ENCODE peak calls at places on chromosomes 1 and 21, in eight cellular contexts. One of them, this sample, is unnamed.

GRCh38 chr21:41397416-41397815 is 28.6 kb upstream of the MX1 start:
- DNase-seq in GM12865: peak; percentile 16
- DNase-seq in astrocyte of the spinal cord: no peak
- DNase-seq in DMS153: no peak
- DNase-seq in left cardiac atrium: no peak
- DNase-seq in adrenal gland: no peak
- DNase-seq in AG09319: no peak
- DNase-seq in stimulated activated CD4-positive, alpha-beta T cell treated with anti-CD3 and anti-CD28 coated beads, TNF-alpha, amount 100 ng/mL, for 4 hours: no peak
- DNase-seq in this sample: no peak

GRCh38 chr1:52032785-52033131 is 852 bp downstream of the KTI12 start:
- DNase-seq in GM12865: peak; percentile 85
- DNase-seq in astrocyte of the spinal cord: peak; percentile 50
- DNase-seq in DMS153: no peak
- DNase-seq in left cardiac atrium: peak; percentile 49
- DNase-seq in adrenal gland: peak; percentile 56
- DNase-seq in AG09319: no peak
- DNase-seq in stimulated activated CD4-positive, alpha-beta T cell treated with anti-CD3 and anti-CD28 coated beads, TNF-alpha, amount 100 ng/mL, for 4 hours: no peak
- DNase-seq in this sample: peak; percentile 88

GRCh38 chr1:13950637-13951036 is 250.6 kb downstream of the PRDM2 start:
- DNase-seq in GM12865: no peak
- DNase-seq in astrocyte of the spinal cord: no peak
- DNase-seq in DMS153: no peak
- DNase-seq in left cardiac atrium: no peak
- DNase-seq in adrenal gland: no peak
- DNase-seq in AG09319: no peak
- DNase-seq in stimulated activated CD4-positive, alpha-beta T cell treated with anti-CD3 and anti-CD28 coated beads, TNF-alpha, amount 100 ng/mL, for 4 hours: no peak
- DNase-seq in this sample: no peak

GRCh38 chr1:154972517-154973343 is 1.8 kb upstream of the CKS1B start:
- DNase-seq in GM12865: no peak
- DNase-seq in astrocyte of the spinal cord: peak; percentile 97
- DNase-seq in DMS153: peak; percentile 34
- DNase-seq in left cardiac atrium: peak; percentile 85
- DNase-seq in adrenal gland: peak; percentile 93
- DNase-seq in AG09319: peak; percentile 89
- DNase-seq in stimulated activated CD4-positive, alpha-beta T cell treated with anti-CD3 and anti-CD28 coated beads, TNF-alpha, amount 100 ng/mL, for 4 hours: no peak
- DNase-seq in this sample: peak; percentile 91

GRCh38 chr1:55586771-55587170 is 371.6 kb upstream of the USP24 start:
- DNase-seq in GM12865: no peak
- DNase-seq in astrocyte of the spinal cord: no peak
- DNase-seq in DMS153: no peak
- DNase-seq in left cardiac atrium: no peak
- DNase-seq in adrenal gland: no peak
- DNase-seq in AG09319: no peak
- DNase-seq in stimulated activated CD4-positive, alpha-beta T cell treated with anti-CD3 and anti-CD28 coated beads, TNF-alpha, amount 100 ng/mL, for 4 hours: no peak
- DNase-seq in this sample: no peak

GRCh38 chr1:46303872-46304326 is 401 bp downstream of the UQCRH start:
- DNase-seq in GM12865: no peak
- DNase-seq in astrocyte of the spinal cord: no peak
- DNase-seq in DMS153: no peak
- DNase-seq in left cardiac atrium: no peak
- DNase-seq in adrenal gland: no peak
- DNase-seq in AG09319: no peak
- DNase-seq in stimulated activated CD4-positive, alpha-beta T cell treated with anti-CD3 and anti-CD28 coated beads, TNF-alpha, amount 100 ng/mL, for 4 hours: no peak
- DNase-seq in this sample: no peak

GRCh38 chr1:110927484-110928075 is 36.1 kb downstream of the LRIF1 start:
- DNase-seq in GM12865: no peak
- DNase-seq in astrocyte of the spinal cord: no peak
- DNase-seq in DMS153: no peak
- DNase-seq in left cardiac atrium: no peak
- DNase-seq in adrenal gland: no peak
- DNase-seq in AG09319: no peak
- DNase-seq in stimulated activated CD4-positive, alpha-beta T cell treated with anti-CD3 and anti-CD28 coated beads, TNF-alpha, amount 100 ng/mL, for 4 hours: no peak
- DNase-seq in this sample: no peak

GRCh38 chr1:6026095-6026809 is 19.4 kb upstream of the KCNAB2 start:
- DNase-seq in GM12865: peak; percentile 96
- DNase-seq in astrocyte of the spinal cord: no peak
- DNase-seq in DMS153: peak; percentile 93
- DNase-seq in left cardiac atrium: peak; percentile 84
- DNase-seq in adrenal gland: peak; percentile 57
- DNase-seq in AG09319: no peak
- DNase-seq in stimulated activated CD4-positive, alpha-beta T cell treated with anti-CD3 and anti-CD28 coated beads, TNF-alpha, amount 100 ng/mL, for 4 hours: peak; percentile 81
- DNase-seq in this sample: no peak

GRCh38 chr1:68308034-68308433 is 75.7 kb upstream of the WLS start:
- DNase-seq in GM12865: no peak
- DNase-seq in astrocyte of the spinal cord: no peak
- DNase-seq in DMS153: peak; percentile 12
- DNase-seq in left cardiac atrium: no peak
- DNase-seq in adrenal gland: no peak
- DNase-seq in AG09319: no peak
- DNase-seq in stimulated activated CD4-positive, alpha-beta T cell treated with anti-CD3 and anti-CD28 coated beads, TNF-alpha, amount 100 ng/mL, for 4 hours: no peak
- DNase-seq in this sample: no peak

GRCh38 chr1:111204211-111204883 is 3.9 kb upstream of the DENND2D start:
- DNase-seq in GM12865: peak; percentile 96
- DNase-seq in astrocyte of the spinal cord: no peak
- DNase-seq in DMS153: peak; percentile 47
- DNase-seq in left cardiac atrium: peak; percentile 57
- DNase-seq in adrenal gland: peak; percentile 66
- DNase-seq in AG09319: no peak
- DNase-seq in stimulated activated CD4-positive, alpha-beta T cell treated with anti-CD3 and anti-CD28 coated beads, TNF-alpha, amount 100 ng/mL, for 4 hours: no peak
- DNase-seq in this sample: peak; percentile 39

GRCh38 chr1:218488531-218488930 is 143.4 kb downstream of the TGFB2 start:
- DNase-seq in GM12865: no peak
- DNase-seq in astrocyte of the spinal cord: no peak
- DNase-seq in DMS153: no peak
- DNase-seq in left cardiac atrium: no peak
- DNase-seq in adrenal gland: no peak
- DNase-seq in AG09319: no peak
- DNase-seq in stimulated activated CD4-positive, alpha-beta T cell treated with anti-CD3 and anti-CD28 coated beads, TNF-alpha, amount 100 ng/mL, for 4 hours: no peak
- DNase-seq in this sample: no peak

GRCh38 chr1:163472267-163472666 is 150.5 kb downstream of the NUF2 start:
- DNase-seq in GM12865: no peak
- DNase-seq in astrocyte of the spinal cord: peak; percentile 9
- DNase-seq in DMS153: peak; percentile 99
- DNase-seq in left cardiac atrium: no peak
- DNase-seq in adrenal gland: no peak
- DNase-seq in AG09319: no peak
- DNase-seq in stimulated activated CD4-positive, alpha-beta T cell treated with anti-CD3 and anti-CD28 coated beads, TNF-alpha, amount 100 ng/mL, for 4 hours: no peak
- DNase-seq in this sample: no peak

GRCh38 chr1:224733021-224733911 is 117.1 kb downstream of the CNIH3 start:
- DNase-seq in GM12865: peak; percentile 77
- DNase-seq in astrocyte of the spinal cord: no peak
- DNase-seq in DMS153: peak; percentile 94
- DNase-seq in left cardiac atrium: peak; percentile 42
- DNase-seq in adrenal gland: peak; percentile 52
- DNase-seq in AG09319: no peak
- DNase-seq in stimulated activated CD4-positive, alpha-beta T cell treated with anti-CD3 and anti-CD28 coated beads, TNF-alpha, amount 100 ng/mL, for 4 hours: no peak
- DNase-seq in this sample: peak; percentile 77

GRCh38 chr1:39687243-39687642 is 4.0 kb downstream of the HPCAL4 start:
- DNase-seq in GM12865: no peak
- DNase-seq in astrocyte of the spinal cord: no peak
- DNase-seq in DMS153: no peak
- DNase-seq in left cardiac atrium: no peak
- DNase-seq in adrenal gland: no peak
- DNase-seq in AG09319: no peak
- DNase-seq in stimulated activated CD4-positive, alpha-beta T cell treated with anti-CD3 and anti-CD28 coated beads, TNF-alpha, amount 100 ng/mL, for 4 hours: no peak
- DNase-seq in this sample: no peak

GRCh38 chr1:182473553-182473952 is 23.6 kb downstream of the RGSL1 start:
- DNase-seq in GM12865: no peak
- DNase-seq in astrocyte of the spinal cord: no peak
- DNase-seq in DMS153: no peak
- DNase-seq in left cardiac atrium: no peak
- DNase-seq in adrenal gland: no peak
- DNase-seq in AG09319: no peak
- DNase-seq in stimulated activated CD4-positive, alpha-beta T cell treated with anti-CD3 and anti-CD28 coated beads, TNF-alpha, amount 100 ng/mL, for 4 hours: no peak
- DNase-seq in this sample: no peak

GRCh38 chr1:25616932-25617625 is 488 bp downstream of the MAN1C1 start:
- DNase-seq in GM12865: peak; percentile 42
- DNase-seq in astrocyte of the spinal cord: no peak
- DNase-seq in DMS153: no peak
- DNase-seq in left cardiac atrium: peak; percentile 32
- DNase-seq in adrenal gland: no peak
- DNase-seq in AG09319: no peak
- DNase-seq in stimulated activated CD4-positive, alpha-beta T cell treated with anti-CD3 and anti-CD28 coated beads, TNF-alpha, amount 100 ng/mL, for 4 hours: no peak
- DNase-seq in this sample: peak; percentile 29

GRCh38 chr21:34021726-34022125 is 51.7 kb upstream of the MRPS6 start:
- DNase-seq in GM12865: no peak
- DNase-seq in astrocyte of the spinal cord: no peak
- DNase-seq in DMS153: no peak
- DNase-seq in left cardiac atrium: no peak
- DNase-seq in adrenal gland: no peak
- DNase-seq in AG09319: no peak
- DNase-seq in stimulated activated CD4-positive, alpha-beta T cell treated with anti-CD3 and anti-CD28 coated beads, TNF-alpha, amount 100 ng/mL, for 4 hours: no peak
- DNase-seq in this sample: no peak

GRCh38 chr21:43913928-43914327 is 48.9 kb downstream of the AGPAT3 start:
- DNase-seq in GM12865: no peak
- DNase-seq in astrocyte of the spinal cord: peak; percentile 86
- DNase-seq in DMS153: no peak
- DNase-seq in left cardiac atrium: no peak
- DNase-seq in adrenal gland: peak; percentile 77
- DNase-seq in AG09319: no peak
- DNase-seq in stimulated activated CD4-positive, alpha-beta T cell treated with anti-CD3 and anti-CD28 coated beads, TNF-alpha, amount 100 ng/mL, for 4 hours: no peak
- DNase-seq in this sample: no peak

GRCh38 chr1:115215110-115215509 is 122.9 kb downstream of the NGF start:
- DNase-seq in GM12865: no peak
- DNase-seq in astrocyte of the spinal cord: no peak
- DNase-seq in DMS153: no peak
- DNase-seq in left cardiac atrium: no peak
- DNase-seq in adrenal gland: no peak
- DNase-seq in AG09319: no peak
- DNase-seq in stimulated activated CD4-positive, alpha-beta T cell treated with anti-CD3 and anti-CD28 coated beads, TNF-alpha, amount 100 ng/mL, for 4 hours: no peak
- DNase-seq in this sample: no peak

GRCh38 chr1:39969531-39970270 is 14.8 kb downstream of the MFSD2A start:
- DNase-seq in GM12865: no peak
- DNase-seq in astrocyte of the spinal cord: no peak
- DNase-seq in DMS153: no peak
- DNase-seq in left cardiac atrium: no peak
- DNase-seq in adrenal gland: no peak
- DNase-seq in AG09319: no peak
- DNase-seq in stimulated activated CD4-positive, alpha-beta T cell treated with anti-CD3 and anti-CD28 coated beads, TNF-alpha, amount 100 ng/mL, for 4 hours: no peak
- DNase-seq in this sample: no peak

GRCh38 chr1:207289756-207290155 is 31.7 kb upstream of the CD55 start:
- DNase-seq in GM12865: no peak
- DNase-seq in astrocyte of the spinal cord: no peak
- DNase-seq in DMS153: no peak
- DNase-seq in left cardiac atrium: no peak
- DNase-seq in adrenal gland: no peak
- DNase-seq in AG09319: no peak
- DNase-seq in stimulated activated CD4-positive, alpha-beta T cell treated with anti-CD3 and anti-CD28 coated beads, TNF-alpha, amount 100 ng/mL, for 4 hours: no peak
- DNase-seq in this sample: no peak

GRCh38 chr1:7456683-7457082 is 314.4 kb upstream of the VAMP3 start:
- DNase-seq in GM12865: no peak
- DNase-seq in astrocyte of the spinal cord: no peak
- DNase-seq in DMS153: no peak
- DNase-seq in left cardiac atrium: no peak
- DNase-seq in adrenal gland: no peak
- DNase-seq in AG09319: no peak
- DNase-seq in stimulated activated CD4-positive, alpha-beta T cell treated with anti-CD3 and anti-CD28 coated beads, TNF-alpha, amount 100 ng/mL, for 4 hours: no peak
- DNase-seq in this sample: no peak

GRCh38 chr1:19622204-19622603 is 21.9 kb upstream of the NBL1 start:
- DNase-seq in GM12865: no peak
- DNase-seq in astrocyte of the spinal cord: peak; percentile 28
- DNase-seq in DMS153: no peak
- DNase-seq in left cardiac atrium: no peak
- DNase-seq in adrenal gland: no peak
- DNase-seq in AG09319: no peak
- DNase-seq in stimulated activated CD4-positive, alpha-beta T cell treated with anti-CD3 and anti-CD28 coated beads, TNF-alpha, amount 100 ng/mL, for 4 hours: no peak
- DNase-seq in this sample: peak; percentile 90

GRCh38 chr1:17460265-17460664 is 20.8 kb upstream of the RCC2 start:
- DNase-seq in GM12865: no peak
- DNase-seq in astrocyte of the spinal cord: no peak
- DNase-seq in DMS153: no peak
- DNase-seq in left cardiac atrium: no peak
- DNase-seq in adrenal gland: no peak
- DNase-seq in AG09319: no peak
- DNase-seq in stimulated activated CD4-positive, alpha-beta T cell treated with anti-CD3 and anti-CD28 coated beads, TNF-alpha, amount 100 ng/mL, for 4 hours: no peak
- DNase-seq in this sample: no peak

GRCh38 chr21:16644690-16645089 is 868.2 kb upstream of the CXADR start:
- DNase-seq in GM12865: no peak
- DNase-seq in astrocyte of the spinal cord: no peak
- DNase-seq in DMS153: no peak
- DNase-seq in left cardiac atrium: no peak
- DNase-seq in adrenal gland: no peak
- DNase-seq in AG09319: no peak
- DNase-seq in stimulated activated CD4-positive, alpha-beta T cell treated with anti-CD3 and anti-CD28 coated beads, TNF-alpha, amount 100 ng/mL, for 4 hours: no peak
- DNase-seq in this sample: peak; percentile 72

GRCh38 chr1:186482661-186483255 is 21.8 kb upstream of the PDC start:
- DNase-seq in GM12865: peak; percentile 75
- DNase-seq in astrocyte of the spinal cord: peak; percentile 72
- DNase-seq in DMS153: no peak
- DNase-seq in left cardiac atrium: peak; percentile 39
- DNase-seq in adrenal gland: peak; percentile 34
- DNase-seq in AG09319: peak; percentile 28
- DNase-seq in stimulated activated CD4-positive, alpha-beta T cell treated with anti-CD3 and anti-CD28 coated beads, TNF-alpha, amount 100 ng/mL, for 4 hours: no peak
- DNase-seq in this sample: peak; percentile 80

GRCh38 chr1:9128161-9128519 is 762 bp downstream of the GPR157 start:
- DNase-seq in GM12865: no peak
- DNase-seq in astrocyte of the spinal cord: no peak
- DNase-seq in DMS153: no peak
- DNase-seq in left cardiac atrium: peak; percentile 57
- DNase-seq in adrenal gland: peak; percentile 51
- DNase-seq in AG09319: no peak
- DNase-seq in stimulated activated CD4-positive, alpha-beta T cell treated with anti-CD3 and anti-CD28 coated beads, TNF-alpha, amount 100 ng/mL, for 4 hours: no peak
- DNase-seq in this sample: peak; percentile 19

GRCh38 chr1:166865931-166866330 is 10.1 kb downstream of the TADA1 start:
- DNase-seq in GM12865: no peak
- DNase-seq in astrocyte of the spinal cord: no peak
- DNase-seq in DMS153: no peak
- DNase-seq in left cardiac atrium: no peak
- DNase-seq in adrenal gland: peak; percentile 85
- DNase-seq in AG09319: no peak
- DNase-seq in stimulated activated CD4-positive, alpha-beta T cell treated with anti-CD3 and anti-CD28 coated beads, TNF-alpha, amount 100 ng/mL, for 4 hours: no peak
- DNase-seq in this sample: no peak

GRCh38 chr21:31991356-31992331 is 118.8 kb downstream of the HUNK start:
- DNase-seq in GM12865: no peak
- DNase-seq in astrocyte of the spinal cord: no peak
- DNase-seq in DMS153: no peak
- DNase-seq in left cardiac atrium: no peak
- DNase-seq in adrenal gland: no peak
- DNase-seq in AG09319: no peak
- DNase-seq in stimulated activated CD4-positive, alpha-beta T cell treated with anti-CD3 and anti-CD28 coated beads, TNF-alpha, amount 100 ng/mL, for 4 hours: no peak
- DNase-seq in this sample: no peak

GRCh38 chr1:228863776-228864175 is 128.5 kb downstream of the RHOU start:
- DNase-seq in GM12865: no peak
- DNase-seq in astrocyte of the spinal cord: no peak
- DNase-seq in DMS153: no peak
- DNase-seq in left cardiac atrium: no peak
- DNase-seq in adrenal gland: no peak
- DNase-seq in AG09319: no peak
- DNase-seq in stimulated activated CD4-positive, alpha-beta T cell treated with anti-CD3 and anti-CD28 coated beads, TNF-alpha, amount 100 ng/mL, for 4 hours: no peak
- DNase-seq in this sample: no peak

GRCh38 chr1:36650200-36651065 is 167.7 kb upstream of the CSF3R start:
- DNase-seq in GM12865: peak; percentile 53
- DNase-seq in astrocyte of the spinal cord: peak; percentile 24
- DNase-seq in DMS153: peak; percentile 63
- DNase-seq in left cardiac atrium: peak; percentile 60
- DNase-seq in adrenal gland: peak; percentile 60
- DNase-seq in AG09319: peak; percentile 4
- DNase-seq in stimulated activated CD4-positive, alpha-beta T cell treated with anti-CD3 and anti-CD28 coated beads, TNF-alpha, amount 100 ng/mL, for 4 hours: peak; percentile 29
- DNase-seq in this sample: peak; percentile 72

GRCh38 chr1:87335175-87335992 is 6.7 kb downstream of the LMO4 start:
- DNase-seq in GM12865: peak; percentile 82
- DNase-seq in astrocyte of the spinal cord: peak; percentile 30
- DNase-seq in DMS153: peak; percentile 27
- DNase-seq in left cardiac atrium: peak; percentile 81
- DNase-seq in adrenal gland: peak; percentile 62
- DNase-seq in AG09319: no peak
- DNase-seq in stimulated activated CD4-positive, alpha-beta T cell treated with anti-CD3 and anti-CD28 coated beads, TNF-alpha, amount 100 ng/mL, for 4 hours: peak; percentile 42
- DNase-seq in this sample: peak; percentile 77

GRCh38 chr1:236321101-236321500 is 39.3 kb upstream of the ERO1B start:
- DNase-seq in GM12865: no peak
- DNase-seq in astrocyte of the spinal cord: no peak
- DNase-seq in DMS153: no peak
- DNase-seq in left cardiac atrium: no peak
- DNase-seq in adrenal gland: no peak
- DNase-seq in AG09319: no peak
- DNase-seq in stimulated activated CD4-positive, alpha-beta T cell treated with anti-CD3 and anti-CD28 coated beads, TNF-alpha, amount 100 ng/mL, for 4 hours: no peak
- DNase-seq in this sample: no peak

GRCh38 chr1:108125312-108126138 is 74.6 kb downstream of the SLC25A24 start:
- DNase-seq in GM12865: peak; percentile 82
- DNase-seq in astrocyte of the spinal cord: peak; percentile 80
- DNase-seq in DMS153: peak; percentile 82
- DNase-seq in left cardiac atrium: peak; percentile 68
- DNase-seq in adrenal gland: peak; percentile 71
- DNase-seq in AG09319: peak; percentile 54
- DNase-seq in stimulated activated CD4-positive, alpha-beta T cell treated with anti-CD3 and anti-CD28 coated beads, TNF-alpha, amount 100 ng/mL, for 4 hours: peak; percentile 26
- DNase-seq in this sample: peak; percentile 80

This sample was measured in GM23248.